ENCODE peak calls at places on chromosomes 1 and 21, in ten cellular contexts. One of them, this sample, is unnamed.

GRCh38 chr1:36874271-36875017 is 159.9 kb downstream of the GRIK3 start:
- DNase-seq in mesenchymal stem cell: no peak
- DNase-seq in ovary: no peak
- DNase-seq in spleen: no peak
- DNase-seq in left ventricle myocardium inferior: no peak
- DNase-seq in ascending aorta: peak; percentile 53
- DNase-seq in PC-3: no peak
- DNase-seq in astrocyte: no peak
- DNase-seq in IMR-90: no peak
- DNase-seq in uterus: no peak
- DNase-seq in this sample: no peak

GRCh38 chr1:78722521-78722920 is 72.9 kb downstream of the IFI44 start:
- DNase-seq in ascending aorta: no peak
- DNase-seq in ovary: no peak
- DNase-seq in mesenchymal stem cell: no peak
- DNase-seq in uterus: no peak
- DNase-seq in left ventricle myocardium inferior: no peak
- DNase-seq in PC-3: no peak
- DNase-seq in spleen: no peak
- DNase-seq in astrocyte: peak; percentile 11
- DNase-seq in IMR-90: no peak
- DNase-seq in this sample: no peak

GRCh38 chr1:222697858-222698257 is 14.4 kb downstream of the AIDA start:
- DNase-seq in ovary: no peak
- DNase-seq in IMR-90: peak; percentile 56
- DNase-seq in ascending aorta: no peak
- DNase-seq in uterus: no peak
- DNase-seq in spleen: no peak
- DNase-seq in mesenchymal stem cell: no peak
- DNase-seq in PC-3: no peak
- DNase-seq in astrocyte: peak; percentile 47
- DNase-seq in left ventricle myocardium inferior: no peak
- DNase-seq in this sample: no peak

GRCh38 chr1:21124846-21125245 is 51.9 kb downstream of the EIF4G3 start:
- DNase-seq in astrocyte: peak; percentile 66
- DNase-seq in ovary: no peak
- DNase-seq in spleen: no peak
- DNase-seq in mesenchymal stem cell: peak; percentile 85
- DNase-seq in PC-3: no peak
- DNase-seq in ascending aorta: no peak
- DNase-seq in left ventricle myocardium inferior: no peak
- DNase-seq in IMR-90: peak; percentile 73
- DNase-seq in uterus: no peak
- DNase-seq in this sample: no peak

GRCh38 chr1:208216062-208216461 is 28.1 kb downstream of the PLXNA2 start:
- DNase-seq in spleen: no peak
- DNase-seq in IMR-90: peak; percentile 75
- DNase-seq in mesenchymal stem cell: peak; percentile 81
- DNase-seq in PC-3: peak; percentile 27
- DNase-seq in astrocyte: peak; percentile 80
- DNase-seq in left ventricle myocardium inferior: no peak
- DNase-seq in ascending aorta: no peak
- DNase-seq in ovary: no peak
- DNase-seq in uterus: no peak
- DNase-seq in this sample: no peak

GRCh38 chr1:210407207-210407886 is 78.6 kb downstream of the HHAT start:
- DNase-seq in uterus: peak; percentile 53
- DNase-seq in mesenchymal stem cell: peak; percentile 57
- DNase-seq in PC-3: peak; percentile 90
- DNase-seq in ovary: peak; percentile 32
- DNase-seq in left ventricle myocardium inferior: peak; percentile 57
- DNase-seq in spleen: peak; percentile 84
- DNase-seq in ascending aorta: peak; percentile 74
- DNase-seq in IMR-90: peak; percentile 56
- DNase-seq in astrocyte: no peak
- DNase-seq in this sample: peak; percentile 68

GRCh38 chr21:44990921-44991320 is 51.1 kb downstream of the SLX9 start:
- DNase-seq in PC-3: no peak
- DNase-seq in uterus: no peak
- DNase-seq in ascending aorta: no peak
- DNase-seq in ovary: no peak
- DNase-seq in astrocyte: no peak
- DNase-seq in spleen: peak; percentile 66
- DNase-seq in left ventricle myocardium inferior: no peak
- DNase-seq in mesenchymal stem cell: no peak
- DNase-seq in IMR-90: no peak
- DNase-seq in this sample: no peak

GRCh38 chr21:45991606-45992301 is 10.2 kb downstream of the COL6A1 start:
- DNase-seq in PC-3: no peak
- DNase-seq in mesenchymal stem cell: no peak
- DNase-seq in IMR-90: no peak
- DNase-seq in uterus: peak; percentile 18
- DNase-seq in ovary: peak; percentile 6
- DNase-seq in left ventricle myocardium inferior: peak; percentile 12
- DNase-seq in ascending aorta: peak; percentile 63
- DNase-seq in spleen: peak; percentile 47
- DNase-seq in astrocyte: no peak
- DNase-seq in this sample: peak; percentile 35

GRCh38 chr1:239987103-239987745 is 104.5 kb upstream of the FMN2 start:
- DNase-seq in PC-3: peak; percentile 78
- DNase-seq in spleen: no peak
- DNase-seq in uterus: no peak
- DNase-seq in mesenchymal stem cell: peak; percentile 45
- DNase-seq in IMR-90: peak; percentile 55
- DNase-seq in left ventricle myocardium inferior: no peak
- DNase-seq in ovary: no peak
- DNase-seq in astrocyte: peak; percentile 29
- DNase-seq in ascending aorta: no peak
- DNase-seq in this sample: no peak

GRCh38 chr1:47677241-47677940 is 239.5 kb downstream of the FOXD2 start:
- DNase-seq in astrocyte: no peak
- DNase-seq in spleen: peak; percentile 62
- DNase-seq in ascending aorta: peak; percentile 61
- DNase-seq in PC-3: no peak
- DNase-seq in uterus: no peak
- DNase-seq in left ventricle myocardium inferior: no peak
- DNase-seq in mesenchymal stem cell: no peak
- DNase-seq in ovary: no peak
- DNase-seq in IMR-90: no peak
- DNase-seq in this sample: no peak

GRCh38 chr1:162316187-162316586 is 60.5 kb downstream of the SPATA46 start:
- DNase-seq in left ventricle myocardium inferior: no peak
- DNase-seq in mesenchymal stem cell: no peak
- DNase-seq in spleen: no peak
- DNase-seq in astrocyte: no peak
- DNase-seq in PC-3: no peak
- DNase-seq in ovary: no peak
- DNase-seq in ascending aorta: no peak
- DNase-seq in uterus: no peak
- DNase-seq in IMR-90: no peak
- DNase-seq in this sample: no peak

GRCh38 chr1:29362764-29363163 is 126.4 kb downstream of the PTPRU start:
- DNase-seq in ovary: no peak
- DNase-seq in mesenchymal stem cell: no peak
- DNase-seq in uterus: no peak
- DNase-seq in ascending aorta: peak; percentile 40
- DNase-seq in left ventricle myocardium inferior: no peak
- DNase-seq in IMR-90: no peak
- DNase-seq in astrocyte: no peak
- DNase-seq in PC-3: no peak
- DNase-seq in spleen: no peak
- DNase-seq in this sample: no peak

GRCh38 chr1:18464665-18465050 is 16.1 kb upstream of the KLHDC7A start:
- DNase-seq in ovary: no peak
- DNase-seq in ascending aorta: no peak
- DNase-seq in mesenchymal stem cell: no peak
- DNase-seq in spleen: peak; percentile 42
- DNase-seq in PC-3: no peak
- DNase-seq in left ventricle myocardium inferior: no peak
- DNase-seq in astrocyte: no peak
- DNase-seq in IMR-90: no peak
- DNase-seq in uterus: no peak
- DNase-seq in this sample: no peak

GRCh38 chr1:63557365-63557987 is 34.2 kb downstream of the EFCAB7 start:
- DNase-seq in IMR-90: peak; percentile 67
- DNase-seq in PC-3: peak; percentile 75
- DNase-seq in ovary: no peak
- DNase-seq in mesenchymal stem cell: peak; percentile 55
- DNase-seq in left ventricle myocardium inferior: no peak
- DNase-seq in astrocyte: peak; percentile 6
- DNase-seq in ascending aorta: no peak
- DNase-seq in spleen: no peak
- DNase-seq in uterus: no peak
- DNase-seq in this sample: no peak

GRCh38 chr1:178050084-178050483 is 43.8 kb upstream of the RASAL2 start:
- DNase-seq in left ventricle myocardium inferior: no peak
- DNase-seq in IMR-90: no peak
- DNase-seq in ovary: no peak
- DNase-seq in ascending aorta: no peak
- DNase-seq in mesenchymal stem cell: no peak
- DNase-seq in astrocyte: no peak
- DNase-seq in spleen: no peak
- DNase-seq in PC-3: no peak
- DNase-seq in uterus: no peak
- DNase-seq in this sample: no peak

GRCh38 chr21:35038772-35039145 is 10.3 kb downstream of the RUNX1 start:
- DNase-seq in IMR-90: no peak
- DNase-seq in mesenchymal stem cell: no peak
- DNase-seq in PC-3: no peak
- DNase-seq in uterus: no peak
- DNase-seq in astrocyte: no peak
- DNase-seq in left ventricle myocardium inferior: no peak
- DNase-seq in spleen: no peak
- DNase-seq in ascending aorta: no peak
- DNase-seq in ovary: no peak
- DNase-seq in this sample: no peak

GRCh38 chr1:150622219-150622975 is 7.0 kb downstream of the ENSA start:
- DNase-seq in PC-3: peak; percentile 6
- DNase-seq in ovary: peak; percentile 58
- DNase-seq in ascending aorta: peak; percentile 72
- DNase-seq in uterus: peak; percentile 35
- DNase-seq in IMR-90: no peak
- DNase-seq in spleen: peak; percentile 84
- DNase-seq in left ventricle myocardium inferior: peak; percentile 59
- DNase-seq in astrocyte: no peak
- DNase-seq in mesenchymal stem cell: no peak
- DNase-seq in this sample: no peak
- H3K27ac ChIP-seq in PC-3: peak overlapping the region; percentile 93
- H3K27ac ChIP-seq in ovary: peak overlapping the region; percentile 39
- H3K27ac ChIP-seq in ascending aorta: peak overlapping the region; percentile 74
- H3K27ac ChIP-seq in uterus: peak overlapping the region; percentile 80
- H3K27ac ChIP-seq in IMR-90: no peak overlapping the region
- H3K27ac ChIP-seq in spleen: peak overlapping the region; percentile 79
- H3K27ac ChIP-seq in left ventricle myocardium inferior: peak overlapping the region; percentile 80
- H3K27ac ChIP-seq in astrocyte: no peak overlapping the region
- H3K27ac ChIP-seq in mesenchymal stem cell: no peak overlapping the region
- H3K27ac ChIP-seq in this sample: no peak overlapping the region

DNA sequence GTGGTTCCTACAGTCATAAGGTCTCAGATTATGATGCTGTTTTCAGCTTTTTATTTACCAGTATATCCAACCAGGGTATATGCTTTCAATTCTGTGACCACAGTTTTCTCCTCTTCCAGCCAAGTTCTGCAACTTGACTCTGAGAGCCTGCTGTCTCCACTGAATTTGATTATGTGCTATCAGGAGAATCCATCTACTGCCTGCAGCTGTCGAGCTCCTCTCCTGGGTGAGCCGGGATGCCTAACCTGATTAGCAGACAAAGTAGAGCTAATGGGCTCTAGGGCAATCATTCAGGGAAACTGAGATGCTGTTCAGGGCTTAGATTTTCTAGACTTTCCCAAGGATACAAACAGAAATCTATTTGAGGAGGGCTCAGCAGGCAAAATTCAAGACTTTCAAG is 271.5 kb upstream of the BEND5 start:
- DNase-seq in IMR-90: no peak
- DNase-seq in ovary: no peak
- DNase-seq in spleen: no peak
- DNase-seq in ascending aorta: no peak
- DNase-seq in left ventricle myocardium inferior: no peak
- DNase-seq in uterus: no peak
- DNase-seq in astrocyte: no peak
- DNase-seq in PC-3: no peak
- DNase-seq in mesenchymal stem cell: no peak
- DNase-seq in this sample: no peak
- H3K27ac ChIP-seq in IMR-90: no peak overlapping the region
- H3K27ac ChIP-seq in ovary: no peak overlapping the region
- H3K27ac ChIP-seq in spleen: no peak overlapping the region
- H3K27ac ChIP-seq in ascending aorta: no peak overlapping the region
- H3K27ac ChIP-seq in left ventricle myocardium inferior: no peak overlapping the region
- H3K27ac ChIP-seq in uterus: no peak overlapping the region
- H3K27ac ChIP-seq in astrocyte: no peak overlapping the region
- H3K27ac ChIP-seq in PC-3: no peak overlapping the region
- H3K27ac ChIP-seq in mesenchymal stem cell: no peak overlapping the region
- H3K27ac ChIP-seq in this sample: no peak overlapping the region

GRCh38 chr1:214503553-214503952 is 47.8 kb downstream of the PTPN14 start:
- DNase-seq in left ventricle myocardium inferior: no peak
- DNase-seq in uterus: no peak
- DNase-seq in mesenchymal stem cell: peak; percentile 42
- DNase-seq in ascending aorta: no peak
- DNase-seq in PC-3: peak; percentile 72
- DNase-seq in spleen: no peak
- DNase-seq in astrocyte: no peak
- DNase-seq in IMR-90: peak; percentile 54
- DNase-seq in ovary: no peak
- DNase-seq in this sample: no peak
- H3K27ac ChIP-seq in left ventricle myocardium inferior: no peak overlapping the region
- H3K27ac ChIP-seq in uterus: no peak overlapping the region
- H3K27ac ChIP-seq in mesenchymal stem cell: no peak overlapping the region
- H3K27ac ChIP-seq in ascending aorta: no peak overlapping the region
- H3K27ac ChIP-seq in PC-3: peak overlapping the region; percentile 11
- H3K27ac ChIP-seq in spleen: no peak overlapping the region
- H3K27ac ChIP-seq in astrocyte: no peak overlapping the region
- H3K27ac ChIP-seq in IMR-90: no peak overlapping the region
- H3K27ac ChIP-seq in ovary: no peak overlapping the region
- H3K27ac ChIP-seq in this sample: no peak overlapping the region

DNA sequence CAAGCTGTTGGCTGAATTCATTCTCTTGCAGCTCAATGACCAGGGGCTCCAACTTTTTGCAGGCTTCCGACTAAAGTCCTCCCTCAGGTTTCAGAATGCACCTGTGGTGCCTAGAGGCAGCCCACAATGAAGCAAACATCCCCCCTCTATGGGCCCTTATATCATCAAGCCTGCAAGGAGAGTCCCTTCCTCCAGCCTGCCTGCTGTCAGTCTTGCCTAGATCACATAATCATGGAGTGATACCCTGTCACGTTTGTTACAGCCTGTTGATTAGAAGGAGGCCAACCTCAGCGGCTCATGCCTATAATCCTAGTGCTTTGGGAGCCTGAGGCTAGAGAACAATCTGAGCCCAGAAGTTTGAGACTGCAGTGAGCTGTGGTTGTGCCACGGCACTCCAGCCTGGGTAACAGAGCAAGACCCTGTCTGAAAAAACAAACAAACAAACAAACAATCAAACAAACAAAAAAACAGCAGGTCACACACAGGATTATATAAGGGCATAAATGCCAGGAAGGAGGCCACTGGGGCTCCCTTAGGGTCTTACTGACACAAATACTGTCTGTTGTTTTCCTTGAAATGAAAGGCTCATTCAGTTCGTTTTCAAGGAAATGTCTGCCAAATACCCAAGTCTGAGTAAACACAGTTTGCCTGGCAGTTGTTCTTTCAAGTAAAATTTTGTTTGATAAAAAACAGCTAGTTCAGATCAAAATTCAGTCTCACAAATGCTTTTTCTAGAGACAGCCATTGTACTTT is 4.7 kb upstream of the SPRR3 start:
- DNase-seq in uterus: no peak
- DNase-seq in spleen: no peak
- DNase-seq in PC-3: no peak
- DNase-seq in left ventricle myocardium inferior: no peak
- DNase-seq in mesenchymal stem cell: no peak
- DNase-seq in astrocyte: no peak
- DNase-seq in ovary: no peak
- DNase-seq in ascending aorta: no peak
- DNase-seq in IMR-90: no peak
- DNase-seq in this sample: no peak
- H3K27ac ChIP-seq in uterus: no peak overlapping the region
- H3K27ac ChIP-seq in spleen: no peak overlapping the region
- H3K27ac ChIP-seq in PC-3: no peak overlapping the region
- H3K27ac ChIP-seq in left ventricle myocardium inferior: no peak overlapping the region
- H3K27ac ChIP-seq in mesenchymal stem cell: no peak overlapping the region
- H3K27ac ChIP-seq in astrocyte: no peak overlapping the region
- H3K27ac ChIP-seq in ovary: no peak overlapping the region
- H3K27ac ChIP-seq in ascending aorta: no peak overlapping the region
- H3K27ac ChIP-seq in IMR-90: no peak overlapping the region
- H3K27ac ChIP-seq in this sample: no peak overlapping the region

This sample was measured in CD8-positive, alpha-beta memory T cell.